ENCODE peak calls at places on chromosomes 2 and 18, in eight cellular contexts. X, G, B, A, S, Y, P and J are unnamed samples. For H3K4me1 and H3K27me3, the result is how much of the 10 kb centered on the place peaks cover.

GRCh38 chr2:158098171-158098570 is 3.5 kb upstream of the UPP2 start:
- DNase-seq in B (no peak), X (no peak), Y (no peak), P (no peak), S (no peak), A (no peak), G (no peak), J (no peak)

GRCh38 chr2:74009577-74009976 is 24.9 kb downstream of the TET3 start:
- DNase-seq in X (no peak), P (no peak), A (no peak), S (no peak), B (no peak), G (no peak), Y (no peak), J (no peak)

GRCh38 chr2:68251855-68252406 is 401 bp downstream of the PPP3R1 start:
- DNase-seq in B (peak), S (no peak), X (peak), Y (no peak), G (peak), P (no peak), A (peak), J (peak)

GRCh38 chr2:241702155-241702404 is 241 bp downstream of the ING5 start:
- DNase-seq in S (no peak), B (no peak), G (no peak), Y (no peak), X (no peak), P (no peak), A (no peak), J (peak)

GRCh38 chr2:240720686-240721595 is 29.3 kb downstream of the AQP12A start:
- DNase-seq in G (no peak), A (no peak), P (no peak), S (no peak), Y (no peak), X (no peak), B (no peak), J (no peak)

GRCh38 chr2:109438773-109439191 is 175.0 kb downstream of the SEPTIN10 start:
- DNase-seq in A (peak), Y (no peak), P (peak), X (no peak), G (no peak), B (peak), S (no peak), J (no peak)

GRCh38 chr2:55416826-55417568 is 2.7 kb downstream of the CCDC88A start:
- DNase-seq in X (no peak), G (no peak), S (no peak), Y (no peak), B (no peak), A (no peak), P (no peak), J (no peak)

GRCh38 chr2:236743623-236744280 is 174.1 kb downstream of the ACKR3 start:
- DNase-seq in B (no peak), A (no peak), Y (peak), P (no peak), S (no peak), G (no peak), X (no peak), J (no peak)

GRCh38 chr2:152134488-152135280 is 35.8 kb upstream of the CACNB4 start:
- DNase-seq in S (no peak), Y (no peak), P (no peak), B (no peak), A (no peak), X (no peak), G (no peak), J (no peak)

GRCh38 chr2:105843797-105844374 is 99.2 kb downstream of the NCK2 start:
- DNase-seq in S (no peak), B (no peak), X (no peak), Y (no peak), A (no peak), P (no peak), G (no peak), J (no peak)

GRCh38 chr2:239949537-239949936 is 75.6 kb downstream of the NDUFA10 start:
- DNase-seq in S (no peak), G (peak), B (peak), X (no peak), A (peak), Y (no peak), P (peak), J (no peak)

GRCh38 chr2:14866953-14867352 is 234.4 kb downstream of the LRATD1 start:
- DNase-seq in G (no peak), S (no peak), A (no peak), B (no peak), Y (no peak), X (no peak), P (no peak), J (no peak)

GRCh38 chr2:218257390-218257981 is 3.3 kb upstream of the GPBAR1 start:
- DNase-seq in G (peak), B (peak), S (no peak), Y (no peak), A (no peak), X (no peak), P (no peak), J (peak)

GRCh38 chr2:147358375-147358774 is 486.5 kb upstream of the ACVR2A start:
- DNase-seq in A (no peak), X (no peak), P (no peak), G (no peak), B (no peak), S (no peak), Y (no peak), J (no peak)

GRCh38 chr2:38533180-38533579 is 69.5 kb downstream of the HNRNPLL start:
- DNase-seq in B (no peak), S (no peak), X (no peak), Y (no peak), G (no peak), P (no peak), A (no peak), J (no peak)

GRCh38 chr2:149661844-149662243 is 74.3 kb upstream of the MMADHC start:
- DNase-seq in A (no peak), P (no peak), X (peak), Y (peak), S (peak), B (no peak), G (no peak), J (no peak)

GRCh38 chr18:13501896-13502295 is 224.5 kb downstream of the FAM210A start:
- DNase-seq in P (no peak), B (no peak), Y (no peak), S (no peak), G (no peak), A (no peak), X (no peak), J (no peak)
- H3K27ac ChIP-seq in P (peak), B (peak), Y (no peak), S (no peak), G (no peak), A (peak), X (no peak), J (no peak)

GRCh38 chr2:10343191-10343590 is 40.5 kb downstream of the HPCAL1 start:
- DNase-seq in S (no peak), Y (no peak), X (no peak), G (no peak), A (no peak), P (no peak), B (peak), J (no peak)
- H3K4me1 ChIP-seq in S (half or more), Y (under half), X (under half), G (under half), A (under half), P (under half), B (under half), J (under half)

GRCh38 chr2:46297546-46298271 is 502 bp downstream of the EPAS1 start:
- DNase-seq in G (peak), A (peak), S (no peak), B (peak), Y (peak), X (peak), P (peak), J (peak)
- H3K27me3 ChIP-seq in G (under half), A (under half), S (under half), B (under half), Y (under half), X (under half), P (under half), J (under half)

GRCh38 chr2:190889175-190889943 is 8.7 kb downstream of the GLS start:
- DNase-seq in G (no peak), X (no peak), Y (no peak), P (no peak), B (no peak), A (no peak), S (no peak), J (no peak)
- H3K27ac ChIP-seq in G (no peak), X (no peak), Y (no peak), P (no peak), B (peak), A (no peak), S (no peak), J (no peak)

GRCh38 chr2:85255456-85255812 is 72.4 kb downstream of the TGOLN2 start:
- DNase-seq in B (no peak), G (no peak), A (no peak), Y (no peak), S (no peak), P (no peak), X (no peak), J (no peak)

GRCh38 chr2:85255813-85256581 is 71.8 kb downstream of the TGOLN2 start:
- DNase-seq in X (no peak), Y (peak), B (no peak), P (peak), A (no peak), S (no peak), G (peak), J (no peak)

GRCh38 chr2:85253890-85254289 is 73.9 kb downstream of the TGOLN2 start:
- DNase-seq in S (no peak), P (no peak), X (no peak), Y (no peak), B (no peak), A (no peak), G (no peak), J (no peak)

GRCh38 chr2:85257359-85258193 is 70.2 kb downstream of the TGOLN2 start:
- DNase-seq in X (no peak), S (no peak), A (no peak), P (no peak), G (no peak), Y (no peak), B (no peak), J (no peak)

DNA sequence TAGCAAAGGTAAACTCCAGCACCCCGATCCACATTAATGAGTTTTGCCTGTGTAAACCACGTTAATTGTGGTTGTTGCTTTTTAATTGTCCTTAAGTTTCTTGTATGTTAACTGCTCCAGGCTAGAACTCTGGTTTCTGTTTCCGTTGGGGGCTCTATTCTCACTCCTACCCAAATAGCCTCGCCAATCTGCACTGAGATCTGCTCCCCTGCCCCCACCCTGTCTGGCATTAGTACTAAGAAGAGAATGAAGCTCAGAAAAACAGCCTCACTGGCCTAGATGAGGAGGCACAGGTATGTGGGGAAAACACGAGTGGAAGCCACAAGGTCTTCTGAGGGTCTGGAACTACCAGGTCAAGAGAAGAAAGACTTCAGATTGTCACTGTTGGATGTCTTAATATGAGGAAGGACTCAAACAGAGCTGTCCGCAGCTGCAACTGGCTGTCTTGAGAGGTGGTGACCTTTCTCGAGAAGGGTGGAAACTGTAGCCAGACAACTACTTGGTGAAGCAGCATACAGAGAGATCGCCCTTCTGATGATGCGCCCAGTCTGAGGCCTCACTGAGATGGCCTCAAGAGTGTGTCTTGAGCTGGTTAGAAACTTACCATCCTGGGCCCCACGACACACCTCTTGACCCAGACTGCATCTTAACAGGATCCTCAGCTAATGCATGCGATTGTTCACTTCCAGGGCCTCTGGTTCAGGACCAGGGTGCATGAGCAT is 73.1 kb downstream of the TGOLN2 start:
- DNase-seq in Y (no peak), P (no peak), B (no peak), X (no peak), S (no peak), G (no peak), A (no peak), J (no peak)
- H3K4me1 ChIP-seq in Y (under half), P (half or more), B (under half), X (under half), S (half or more), G (under half), A (under half), J (under half)